ENCODE peak calls at places on chromosomes 7 and 10, in seven cellular contexts. One of them, this sample, is unnamed.

GRCh38 chr7:102978280-102978679 is 65.5 kb downstream of the LRRC17 start:
- DNase-seq in endothelial cell of umbilical vein: peak; percentile 31
- DNase-seq in K562: no peak
- DNase-seq in mammary epithelial cell: peak; percentile 74
- DNase-seq in PC-9: peak; percentile 83
- DNase-seq in astrocyte: peak; percentile 97
- DNase-seq in neural progenitor cell: no peak
- DNase-seq in this sample: peak; percentile 58

GRCh38 chr7:22332481-22332880 is 24.5 kb downstream of the RAPGEF5 start:
- DNase-seq in astrocyte: no peak
- DNase-seq in endothelial cell of umbilical vein: peak; percentile 21
- DNase-seq in mammary epithelial cell: no peak
- DNase-seq in neural progenitor cell: no peak
- DNase-seq in PC-9: no peak
- DNase-seq in K562: no peak
- DNase-seq in this sample: no peak

GRCh38 chr7:14381936-14382335 is 392.5 kb upstream of the ETV1 start:
- DNase-seq in K562: no peak
- DNase-seq in endothelial cell of umbilical vein: no peak
- DNase-seq in neural progenitor cell: no peak
- DNase-seq in PC-9: no peak
- DNase-seq in astrocyte: no peak
- DNase-seq in mammary epithelial cell: no peak
- DNase-seq in this sample: no peak

GRCh38 chr7:141193066-141193465 is 119.2 kb downstream of the TMEM178B start:
- DNase-seq in PC-9: no peak
- DNase-seq in K562: no peak
- DNase-seq in mammary epithelial cell: no peak
- DNase-seq in neural progenitor cell: no peak
- DNase-seq in endothelial cell of umbilical vein: no peak
- DNase-seq in astrocyte: no peak
- DNase-seq in this sample: no peak

GRCh38 chr7:37297546-37297945 is 151.1 kb downstream of the ELMO1 start:
- DNase-seq in K562: no peak
- DNase-seq in mammary epithelial cell: no peak
- DNase-seq in astrocyte: no peak
- DNase-seq in PC-9: peak; percentile 15
- DNase-seq in endothelial cell of umbilical vein: peak; percentile 93
- DNase-seq in neural progenitor cell: no peak
- DNase-seq in this sample: peak; percentile 2

GRCh38 chr7:148962823-148963582 is 65.3 kb downstream of the PDIA4 start:
- DNase-seq in astrocyte: peak; percentile 22
- DNase-seq in neural progenitor cell: peak; percentile 61
- DNase-seq in endothelial cell of umbilical vein: peak; percentile 87
- DNase-seq in PC-9: peak; percentile 47
- DNase-seq in K562: peak; percentile 61
- DNase-seq in mammary epithelial cell: peak; percentile 59
- DNase-seq in this sample: peak; percentile 83

GRCh38 chr7:2380461-2380860 is 22.9 kb upstream of the CHST12 start:
- DNase-seq in neural progenitor cell: no peak
- DNase-seq in endothelial cell of umbilical vein: no peak
- DNase-seq in mammary epithelial cell: no peak
- DNase-seq in K562: no peak
- DNase-seq in astrocyte: no peak
- DNase-seq in PC-9: no peak
- DNase-seq in this sample: no peak

GRCh38 chr10:49594594-49594993 is 15.5 kb upstream of the SLC18A3 start:
- DNase-seq in neural progenitor cell: peak; percentile 77
- DNase-seq in PC-9: no peak
- DNase-seq in mammary epithelial cell: peak; percentile 48
- DNase-seq in endothelial cell of umbilical vein: peak; percentile 65
- DNase-seq in K562: peak; percentile 76
- DNase-seq in astrocyte: peak; percentile 43
- DNase-seq in this sample: peak; percentile 51

GRCh38 chr7:132150711-132151110 is 425.6 kb downstream of the PLXNA4 start:
- DNase-seq in astrocyte: no peak
- DNase-seq in endothelial cell of umbilical vein: no peak
- DNase-seq in neural progenitor cell: no peak
- DNase-seq in K562: no peak
- DNase-seq in PC-9: no peak
- DNase-seq in mammary epithelial cell: no peak
- DNase-seq in this sample: no peak

GRCh38 chr7:29139796-29140195 is 6.5 kb downstream of the CPVL start:
- DNase-seq in K562: no peak
- DNase-seq in astrocyte: peak; percentile 29
- DNase-seq in neural progenitor cell: no peak
- DNase-seq in PC-9: no peak
- DNase-seq in endothelial cell of umbilical vein: no peak
- DNase-seq in mammary epithelial cell: peak; percentile 43
- DNase-seq in this sample: peak; percentile 43

GRCh38 chr7:108347616-108348015 is 108.6 kb downstream of the NRCAM start:
- DNase-seq in endothelial cell of umbilical vein: peak; percentile 24
- DNase-seq in neural progenitor cell: peak; percentile 89
- DNase-seq in K562: no peak
- DNase-seq in PC-9: peak; percentile 44
- DNase-seq in astrocyte: peak; percentile 68
- DNase-seq in mammary epithelial cell: peak; percentile 42
- DNase-seq in this sample: peak; percentile 64

GRCh38 chr10:114550756-114551290 is 107.3 kb downstream of the ABLIM1 start:
- DNase-seq in K562: no peak
- DNase-seq in neural progenitor cell: peak; percentile 57
- DNase-seq in endothelial cell of umbilical vein: no peak
- DNase-seq in mammary epithelial cell: no peak
- DNase-seq in astrocyte: peak; percentile 30
- DNase-seq in PC-9: peak; percentile 40
- DNase-seq in this sample: peak; percentile 23

GRCh38 chr7:27709137-27710075 is 30.6 kb upstream of the TAX1BP1 start:
- DNase-seq in astrocyte: peak; percentile 65
- DNase-seq in K562: no peak
- DNase-seq in neural progenitor cell: no peak
- DNase-seq in PC-9: peak; percentile 64
- DNase-seq in endothelial cell of umbilical vein: peak; percentile 73
- DNase-seq in mammary epithelial cell: peak; percentile 65
- DNase-seq in this sample: peak; percentile 72

GRCh38 chr7:115574676-115575291 is 455.8 kb downstream of the TFEC start:
- DNase-seq in neural progenitor cell: peak; percentile 64
- DNase-seq in endothelial cell of umbilical vein: no peak
- DNase-seq in astrocyte: no peak
- DNase-seq in PC-9: no peak
- DNase-seq in K562: no peak
- DNase-seq in mammary epithelial cell: no peak
- DNase-seq in this sample: no peak
- TF ChIP-seq EZH2 in neural progenitor cell: no peak
- TF ChIP-seq EZH2 in endothelial cell of umbilical vein: no peak
- TF ChIP-seq EZH2 in astrocyte: no peak
- TF ChIP-seq EZH2 in PC-9: no peak
- TF ChIP-seq EZH2 in K562: no peak
- TF ChIP-seq EZH2 in mammary epithelial cell: no peak
- TF ChIP-seq EZH2 in this sample: no peak

GRCh38 chr7:140062118-140062527 is 628 bp downstream of the PARP12 start:
- DNase-seq in K562: peak; percentile 70
- DNase-seq in astrocyte: no peak
- DNase-seq in PC-9: no peak
- DNase-seq in endothelial cell of umbilical vein: peak; percentile 46
- DNase-seq in mammary epithelial cell: peak; percentile 32
- DNase-seq in neural progenitor cell: no peak
- DNase-seq in this sample: no peak

GRCh38 chr7:140060788-140061606 is 1.8 kb downstream of the PARP12 start:
- DNase-seq in endothelial cell of umbilical vein: peak; percentile 88
- DNase-seq in neural progenitor cell: no peak
- DNase-seq in mammary epithelial cell: no peak
- DNase-seq in K562: peak; percentile 31
- DNase-seq in PC-9: no peak
- DNase-seq in astrocyte: peak; percentile 65
- DNase-seq in this sample: peak; percentile 90

GRCh38 chr7:140062528-140063299 is at the start of gene PARP12:
- DNase-seq in astrocyte: peak; percentile 64
- DNase-seq in endothelial cell of umbilical vein: peak; percentile 85
- DNase-seq in PC-9: peak; percentile 70
- DNase-seq in K562: peak; percentile 96
- DNase-seq in neural progenitor cell: peak; percentile 74
- DNase-seq in mammary epithelial cell: peak; percentile 76
- DNase-seq in this sample: peak; percentile 78

GRCh38 chr7:140060243-140060630 is 2.5 kb downstream of the PARP12 start:
- DNase-seq in K562: peak; percentile 36
- DNase-seq in PC-9: no peak
- DNase-seq in endothelial cell of umbilical vein: peak; percentile 26
- DNase-seq in mammary epithelial cell: peak; percentile 78
- DNase-seq in neural progenitor cell: no peak
- DNase-seq in astrocyte: no peak
- DNase-seq in this sample: no peak

GRCh38 chr7:140061607-140061930 is 1.2 kb downstream of the PARP12 start:
- DNase-seq in astrocyte: no peak
- DNase-seq in mammary epithelial cell: no peak
- DNase-seq in endothelial cell of umbilical vein: no peak
- DNase-seq in PC-9: no peak
- DNase-seq in neural progenitor cell: no peak
- DNase-seq in K562: no peak
- DNase-seq in this sample: no peak
- H3K4me3 ChIP-seq in astrocyte: no peak overlapping the region
- H3K4me3 ChIP-seq in mammary epithelial cell: peak overlapping the region; percentile 19
- H3K4me3 ChIP-seq in endothelial cell of umbilical vein: peak overlapping the region; percentile 77
- H3K4me3 ChIP-seq in PC-9: peak overlapping the region; percentile 87
- H3K4me3 ChIP-seq in neural progenitor cell: no peak overlapping the region
- H3K4me3 ChIP-seq in K562: no peak overlapping the region
- H3K4me3 ChIP-seq in this sample: peak overlapping the region; percentile 74

GRCh38 chr10:117536862-117537435 is 5.6 kb upstream of the EMX2 start:
- DNase-seq in astrocyte: no peak
- DNase-seq in endothelial cell of umbilical vein: no peak
- DNase-seq in K562: no peak
- DNase-seq in mammary epithelial cell: no peak
- DNase-seq in neural progenitor cell: peak; percentile 75
- DNase-seq in PC-9: no peak
- DNase-seq in this sample: no peak

GRCh38 chr10:117534321-117535044 is 8.1 kb upstream of the EMX2 start:
- DNase-seq in mammary epithelial cell: no peak
- DNase-seq in neural progenitor cell: peak; percentile 64
- DNase-seq in astrocyte: no peak
- DNase-seq in PC-9: no peak
- DNase-seq in endothelial cell of umbilical vein: no peak
- DNase-seq in K562: no peak
- DNase-seq in this sample: no peak

GRCh38 chr10:117536359-117536861 is 6.1 kb upstream of the EMX2 start:
- DNase-seq in neural progenitor cell: no peak
- DNase-seq in endothelial cell of umbilical vein: no peak
- DNase-seq in astrocyte: no peak
- DNase-seq in PC-9: no peak
- DNase-seq in mammary epithelial cell: no peak
- DNase-seq in K562: no peak
- DNase-seq in this sample: no peak

GRCh38 chr10:117535045-117535751 is 7.3 kb upstream of the EMX2 start:
- DNase-seq in PC-9: no peak
- DNase-seq in K562: no peak
- DNase-seq in endothelial cell of umbilical vein: no peak
- DNase-seq in mammary epithelial cell: no peak
- DNase-seq in neural progenitor cell: peak; percentile 72
- DNase-seq in astrocyte: no peak
- DNase-seq in this sample: no peak

GRCh38 chr10:117535752-117536358 is 6.7 kb upstream of the EMX2 start:
- DNase-seq in PC-9: no peak
- DNase-seq in astrocyte: no peak
- DNase-seq in endothelial cell of umbilical vein: no peak
- DNase-seq in neural progenitor cell: peak; percentile 57
- DNase-seq in K562: no peak
- DNase-seq in mammary epithelial cell: no peak
- DNase-seq in this sample: no peak
- TF ChIP-seq EZH2 in PC-9: no peak
- TF ChIP-seq EZH2 in astrocyte: peak; percentile 33
- TF ChIP-seq EZH2 in endothelial cell of umbilical vein: no peak
- TF ChIP-seq EZH2 in neural progenitor cell: no peak
- TF ChIP-seq EZH2 in K562: no peak
- TF ChIP-seq EZH2 in mammary epithelial cell: no peak
- TF ChIP-seq EZH2 in this sample: no peak

GRCh38 chr7:105876964-105877601 is 684 bp upstream of the ATXN7L1 start:
- DNase-seq in mammary epithelial cell: peak; percentile 29
- DNase-seq in astrocyte: peak; percentile 18
- DNase-seq in neural progenitor cell: peak; percentile 81
- DNase-seq in endothelial cell of umbilical vein: peak; percentile 52
- DNase-seq in PC-9: peak; percentile 47
- DNase-seq in K562: peak; percentile 37
- DNase-seq in this sample: peak; percentile 32

GRCh38 chr7:105877736-105878135 is 1.3 kb upstream of the ATXN7L1 start:
- DNase-seq in K562: no peak
- DNase-seq in PC-9: no peak
- DNase-seq in mammary epithelial cell: no peak
- DNase-seq in endothelial cell of umbilical vein: no peak
- DNase-seq in astrocyte: no peak
- DNase-seq in neural progenitor cell: no peak
- DNase-seq in this sample: peak; percentile 2

GRCh38 chr7:105880571-105881330 is 4.4 kb upstream of the ATXN7L1 start:
- DNase-seq in neural progenitor cell: no peak
- DNase-seq in astrocyte: no peak
- DNase-seq in K562: no peak
- DNase-seq in PC-9: no peak
- DNase-seq in mammary epithelial cell: no peak
- DNase-seq in endothelial cell of umbilical vein: no peak
- DNase-seq in this sample: no peak

GRCh38 chr7:105879782-105880181 is 3.4 kb upstream of the ATXN7L1 start:
- DNase-seq in PC-9: no peak
- DNase-seq in K562: no peak
- DNase-seq in endothelial cell of umbilical vein: no peak
- DNase-seq in astrocyte: no peak
- DNase-seq in neural progenitor cell: no peak
- DNase-seq in mammary epithelial cell: no peak
- DNase-seq in this sample: no peak

GRCh38 chr7:105878746-105879605 is 2.6 kb upstream of the ATXN7L1 start:
- DNase-seq in astrocyte: no peak
- DNase-seq in neural progenitor cell: no peak
- DNase-seq in endothelial cell of umbilical vein: no peak
- DNase-seq in PC-9: no peak
- DNase-seq in K562: no peak
- DNase-seq in mammary epithelial cell: no peak
- DNase-seq in this sample: no peak
- H3K4me3 ChIP-seq in astrocyte: no peak overlapping the region
- H3K4me3 ChIP-seq in neural progenitor cell: no peak overlapping the region
- H3K4me3 ChIP-seq in endothelial cell of umbilical vein: no peak overlapping the region
- H3K4me3 ChIP-seq in PC-9: no peak overlapping the region
- H3K4me3 ChIP-seq in K562: no peak overlapping the region
- H3K4me3 ChIP-seq in mammary epithelial cell: no peak overlapping the region
- H3K4me3 ChIP-seq in this sample: no peak overlapping the region

DNA sequence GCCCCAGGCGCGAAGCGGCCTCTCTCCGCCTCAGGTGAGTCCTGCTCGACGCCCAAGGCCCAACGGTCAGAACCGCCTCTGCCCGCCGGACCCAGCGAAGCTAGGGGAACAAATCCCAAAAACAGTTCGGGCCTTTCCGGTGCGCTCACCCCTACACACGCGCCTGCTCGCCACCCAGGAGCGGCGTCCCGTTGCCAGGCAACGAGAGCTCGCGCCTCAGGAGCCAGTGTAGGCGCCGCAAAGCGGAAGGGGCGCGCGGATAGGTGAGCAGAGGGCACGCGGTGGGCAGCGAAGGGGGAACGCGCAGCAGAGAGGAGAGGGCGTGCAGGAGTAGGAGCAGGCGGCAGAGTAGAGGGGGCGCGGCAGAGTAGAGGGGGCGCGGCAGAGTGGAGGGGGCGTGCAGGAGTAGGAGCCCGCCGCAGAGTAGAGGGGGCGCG is at the start of the genes DYDC1 and DYDC2:
- DNase-seq in neural progenitor cell: peak; percentile 94
- DNase-seq in endothelial cell of umbilical vein: no peak
- DNase-seq in PC-9: no peak
- DNase-seq in astrocyte: peak; percentile 3
- DNase-seq in K562: peak; percentile 16
- DNase-seq in mammary epithelial cell: peak; percentile 45
- DNase-seq in this sample: peak; percentile 10
- TF ChIP-seq EZH2 in neural progenitor cell: no peak
- TF ChIP-seq EZH2 in endothelial cell of umbilical vein: peak; percentile 62
- TF ChIP-seq EZH2 in PC-9: no peak
- TF ChIP-seq EZH2 in astrocyte: peak; percentile 57
- TF ChIP-seq EZH2 in K562: no peak
- TF ChIP-seq EZH2 in mammary epithelial cell: no peak
- TF ChIP-seq EZH2 in this sample: no peak

This sample was measured in fibroblast of lung.